ENCODE peak calls at places on chromosomes 16 and 17, in eight cellular contexts. Z is T-helper 2 cell; U is central memory CD8-positive, alpha-beta T cell; F is EH; C is iris pigment epithelial cell; A is left kidney; O is anterior cingulate cortex; V is A172. K is an unnamed sample.

GRCh38 chr17:48728232-48729231 is at the start of gene HOXB13:
- DNase-seq in U (no peak), Z (no peak), A (peak), C (peak), V (peak), F (peak), O (no peak), K (peak)

GRCh38 chr16:84243732-84244131 is 3.9 kb upstream of the KCNG4 start:
- DNase-seq in O (no peak), F (no peak), U (no peak), A (no peak), C (no peak), Z (no peak), V (no peak), K (no peak)

GRCh38 chr16:28157768-28158535 is 53.8 kb downstream of the XPO6 start:
- DNase-seq in F (peak), U (no peak), A (peak), C (peak), V (no peak), O (no peak), Z (no peak), K (no peak)

GRCh38 chr17:78343433-78344201 is 16.3 kb downstream of the SOCS3 start:
- DNase-seq in O (no peak), F (no peak), Z (no peak), U (peak), A (no peak), V (peak), C (no peak), K (no peak)

GRCh38 chr16:53257001-53257400 is 177.3 kb upstream of the RBL2 start:
- DNase-seq in V (peak), Z (no peak), O (no peak), A (no peak), C (peak), F (peak), U (no peak), K (peak)

GRCh38 chr17:17119533-17119932 is 77.3 kb downstream of the MPRIP start:
- DNase-seq in A (no peak), U (peak), C (peak), Z (no peak), O (no peak), F (peak), V (peak), K (peak)

GRCh38 chr16:66800856-66801255 is 528 bp downstream of the TERB1 start:
- DNase-seq in A (no peak), C (no peak), O (no peak), Z (no peak), V (no peak), U (no peak), F (no peak), K (no peak)

GRCh38 chr17:59533694-59534093 is 31.7 kb upstream of the DHX40 start:
- DNase-seq in C (no peak), A (no peak), Z (no peak), F (no peak), U (no peak), O (no peak), V (no peak), K (no peak)

GRCh38 chr17:41322264-41322902 is 6.9 kb upstream of the KRTAP17-1 start:
- DNase-seq in U (no peak), A (peak), C (peak), O (no peak), F (peak), V (peak), Z (no peak), K (peak)